ENCODE peak calls at places on chromosomes 11 and 22, in four cellular contexts. L is K562, G is H1, O is GM12878. W is an unnamed sample.

GRCh38 chr11:126197277-126197939 is 14.0 kb downstream of the RPUSD4 start:
- DNase-seq in G (no peak), L (no peak), O (no peak), W (peak)

GRCh38 chr11:107576497-107577086 is 11.1 kb upstream of the ALKBH8 start:
- DNase-seq in L (peak), O (no peak), G (peak), W (peak)

GRCh38 chr22:46008836-46009596 is 32.1 kb upstream of the WNT7B start:
- DNase-seq in L (no peak), G (no peak), O (no peak), W (no peak)

GRCh38 chr22:45676024-45676423 is 4.4 kb downstream of the ATXN10 start:
- DNase-seq in L (no peak), G (no peak), O (no peak), W (no peak)

GRCh38 chr11:119538748-119539147 is 115.8 kb upstream of the THY1 start:
- DNase-seq in G (no peak), O (no peak), L (no peak), W (no peak)

GRCh38 chr11:71372693-71373657 is 75.2 kb downstream of the DHCR7 start:
- DNase-seq in G (no peak), O (peak), L (no peak), W (peak)

GRCh38 chr22:47194476-47195155 is 432.2 kb downstream of the TBC1D22A start:
- DNase-seq in G (no peak), L (no peak), O (no peak), W (no peak)

GRCh38 chr11:130124096-130124495 is 35.5 kb upstream of the ST14 start:
- DNase-seq in L (no peak), O (no peak), G (no peak), W (peak)

DNA sequence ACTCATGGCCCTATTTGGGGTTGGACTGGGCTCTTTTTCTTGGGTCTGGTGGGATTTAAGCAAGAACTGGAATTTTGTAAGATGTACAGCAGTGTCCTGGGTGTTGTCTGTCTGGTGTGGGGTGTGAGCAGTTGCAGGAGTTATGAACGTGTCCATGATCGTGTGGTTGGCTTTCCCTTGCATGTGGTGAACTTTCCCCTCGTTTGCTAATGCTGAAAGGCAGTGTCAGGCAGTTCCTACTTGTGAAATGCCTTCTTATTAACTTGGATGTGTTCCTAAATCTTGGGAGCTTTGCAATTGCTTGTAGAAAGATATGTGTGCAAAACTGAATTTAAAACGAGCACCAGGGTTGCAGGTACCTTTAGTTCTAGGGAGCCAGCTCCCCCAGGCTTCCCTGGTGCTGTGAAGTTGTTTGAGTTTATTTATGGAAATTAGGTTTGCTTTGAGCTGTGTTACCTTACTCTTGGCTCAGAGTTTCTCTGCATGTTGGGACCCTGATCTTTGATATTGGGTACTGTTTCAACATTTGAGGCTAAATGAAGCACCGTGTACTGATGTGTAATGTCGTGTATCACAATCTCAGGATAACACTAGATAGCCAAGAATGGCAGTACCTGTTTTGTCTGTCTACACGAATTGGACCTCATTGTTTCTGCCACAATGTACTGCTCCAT is 35.8 kb upstream of the HSD17B12 start:
- DNase-seq in G (no peak), O (no peak), L (peak), W (peak)
- TF ChIP-seq CHD1 in G (no peak), O (no peak), L (no peak), W (no peak)

DNA sequence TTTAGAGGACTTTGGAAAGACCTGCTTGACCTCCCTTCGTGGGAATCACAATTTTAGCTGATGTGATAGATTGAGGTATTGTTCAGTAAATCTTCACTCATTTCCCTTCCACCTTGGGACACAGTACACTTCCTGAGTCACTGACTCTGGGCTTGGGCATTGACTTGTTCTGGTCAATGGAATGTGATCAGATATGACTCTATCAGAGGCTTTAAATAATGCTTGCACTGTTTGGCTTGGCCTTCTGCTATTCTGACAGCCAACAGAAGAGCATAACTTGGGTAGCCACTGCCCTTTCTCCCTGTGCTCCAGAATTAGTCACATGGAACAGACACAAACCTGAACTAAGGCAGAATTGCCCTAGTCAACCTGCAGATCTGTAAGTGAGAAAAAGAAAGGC is 12.5 kb downstream of the PRR5L start:
- DNase-seq in O (no peak), G (no peak), L (no peak), W (no peak)
- TF ChIP-seq CHD1 in O (no peak), G (no peak), L (no peak), W (no peak)

GRCh38 chr11:7575841-7576451 is 62.1 kb downstream of the PPFIBP2 start:
- DNase-seq in G (no peak), L (no peak), O (no peak), W (no peak)

GRCh38 chr11:7577883-7578242 is 64.1 kb downstream of the PPFIBP2 start:
- DNase-seq in O (no peak), L (peak), G (no peak), W (peak)

GRCh38 chr11:7578276-7578955 is 64.6 kb downstream of the PPFIBP2 start:
- DNase-seq in L (no peak), G (no peak), O (no peak), W (no peak)

GRCh38 chr11:7576671-7577225 is 62.9 kb downstream of the PPFIBP2 start:
- DNase-seq in G (no peak), O (no peak), L (no peak), W (peak)

DNA sequence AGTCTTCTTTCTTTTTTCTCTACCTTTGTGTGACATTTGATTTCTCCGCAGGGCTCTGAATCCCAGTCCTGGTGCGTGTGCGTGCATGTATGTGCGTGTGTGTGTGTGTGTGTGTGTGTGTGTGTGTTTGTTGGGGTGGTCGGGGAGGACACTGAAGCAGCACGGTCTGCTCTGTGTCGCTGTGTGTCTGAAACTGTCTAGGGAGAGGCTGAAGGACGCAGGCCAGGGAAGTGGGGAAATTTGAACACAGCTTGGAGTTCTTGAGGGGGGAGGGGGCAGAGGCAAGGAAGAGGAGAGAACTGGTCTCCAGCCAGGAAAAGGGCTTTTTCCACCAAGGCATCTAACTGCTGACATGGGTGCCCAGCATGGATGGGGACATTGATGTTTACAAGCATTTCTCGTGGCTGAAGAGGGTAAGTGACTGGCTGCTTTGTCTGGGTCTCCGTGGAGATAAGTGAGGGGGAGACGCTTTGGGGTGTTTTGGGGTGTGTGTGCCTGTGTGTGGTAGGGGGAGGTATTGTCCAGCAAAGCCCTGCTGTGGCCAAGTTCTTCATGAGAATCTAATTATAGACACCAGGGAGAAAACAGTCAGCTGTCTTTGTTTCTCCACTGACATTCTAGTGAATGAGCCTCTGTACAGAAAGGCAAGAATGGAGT is 63.6 kb downstream of the PPFIBP2 start:
- DNase-seq in L (no peak), O (no peak), G (no peak), W (no peak)
- TF ChIP-seq CHD1 in L (no peak), O (no peak), G (no peak), W (no peak)

DNA sequence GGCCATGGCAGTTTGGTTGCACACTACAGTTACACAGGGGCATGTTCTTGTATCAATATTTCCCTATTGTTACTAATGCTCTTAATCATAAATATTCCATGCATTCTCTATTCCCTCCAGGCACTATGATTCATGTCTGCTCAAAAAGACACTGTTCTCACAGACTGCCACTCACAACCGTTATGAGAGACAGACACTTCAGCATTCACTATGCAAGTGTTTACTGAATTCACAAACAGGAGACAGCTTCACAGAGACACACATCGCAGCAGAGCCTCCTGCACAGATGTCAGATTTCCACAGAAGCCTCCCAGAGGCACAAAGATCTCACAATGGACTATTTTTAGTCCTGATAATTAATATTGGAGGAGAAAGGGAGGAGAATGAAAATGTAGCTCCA is 930.4 kb downstream of the OPCML start:
- DNase-seq in L (no peak), O (no peak), G (no peak), W (no peak)
- TF ChIP-seq CHD1 in L (no peak), O (no peak), G (no peak), W (no peak)

GRCh38 chr11:103875855-103876510 is 160.5 kb upstream of the DDI1 start:
- DNase-seq in L (no peak), O (no peak), G (no peak), W (no peak)

GRCh38 chr11:103881518-103882070 is 154.8 kb upstream of the DDI1 start:
- DNase-seq in G (no peak), L (no peak), O (no peak), W (no peak)

GRCh38 chr11:103878646-103879045 is 157.8 kb upstream of the DDI1 start:
- DNase-seq in G (no peak), L (no peak), O (no peak), W (no peak)

GRCh38 chr11:103880968-103881367 is 155.5 kb upstream of the DDI1 start:
- DNase-seq in L (no peak), O (no peak), G (no peak), W (no peak)

GRCh38 chr11:103877221-103877620 is 159.2 kb upstream of the DDI1 start:
- DNase-seq in G (no peak), L (no peak), O (no peak), W (peak)
- TF ChIP-seq CHD1 in G (no peak), L (no peak), O (no peak), W (no peak)

DNA sequence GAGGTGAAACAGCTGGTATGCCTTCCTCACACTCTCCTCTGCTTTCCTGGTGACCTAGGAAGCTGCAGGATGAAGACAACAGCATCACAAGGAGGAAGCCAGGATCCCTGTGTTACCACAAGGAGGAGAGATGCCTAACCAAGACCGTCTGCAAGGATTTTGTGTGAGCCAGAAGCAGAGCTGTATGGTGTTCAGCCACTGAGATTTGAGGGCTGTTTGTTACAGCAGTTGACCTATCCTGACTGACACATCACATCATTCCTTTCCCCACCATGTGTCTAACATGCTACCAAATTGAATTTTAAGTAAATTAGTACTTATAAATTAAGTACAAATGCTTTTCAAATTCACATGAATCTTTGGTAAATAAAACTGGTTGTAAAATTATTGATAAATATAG is 8.9 kb upstream of the CHKA start:
- DNase-seq in L (no peak), O (no peak), G (no peak), W (no peak)
- TF ChIP-seq CHD1 in L (no peak), O (no peak), G (no peak), W (no peak)

GRCh38 chr11:74535371-74536118 is 42.0 kb upstream of the LIPT2 start:
- DNase-seq in G (peak), L (no peak), O (no peak), W (no peak)
- TF ChIP-seq CHD1 in G (no peak), L (no peak), O (no peak), W (no peak)

GRCh38 chr11:76657139-76657823 is 13.3 kb downstream of the LRRC32 start:
- DNase-seq in G (no peak), O (no peak), L (no peak), W (no peak)

GRCh38 chr11:76659672-76660532 is 10.6 kb downstream of the LRRC32 start:
- DNase-seq in O (no peak), L (no peak), G (no peak), W (no peak)

GRCh38 chr11:76658231-76658630 is 12.3 kb downstream of the LRRC32 start:
- DNase-seq in L (no peak), O (no peak), G (no peak), W (no peak)

GRCh38 chr11:76657824-76658170 is 12.8 kb downstream of the LRRC32 start:
- DNase-seq in L (no peak), O (no peak), G (no peak), W (no peak)

DNA sequence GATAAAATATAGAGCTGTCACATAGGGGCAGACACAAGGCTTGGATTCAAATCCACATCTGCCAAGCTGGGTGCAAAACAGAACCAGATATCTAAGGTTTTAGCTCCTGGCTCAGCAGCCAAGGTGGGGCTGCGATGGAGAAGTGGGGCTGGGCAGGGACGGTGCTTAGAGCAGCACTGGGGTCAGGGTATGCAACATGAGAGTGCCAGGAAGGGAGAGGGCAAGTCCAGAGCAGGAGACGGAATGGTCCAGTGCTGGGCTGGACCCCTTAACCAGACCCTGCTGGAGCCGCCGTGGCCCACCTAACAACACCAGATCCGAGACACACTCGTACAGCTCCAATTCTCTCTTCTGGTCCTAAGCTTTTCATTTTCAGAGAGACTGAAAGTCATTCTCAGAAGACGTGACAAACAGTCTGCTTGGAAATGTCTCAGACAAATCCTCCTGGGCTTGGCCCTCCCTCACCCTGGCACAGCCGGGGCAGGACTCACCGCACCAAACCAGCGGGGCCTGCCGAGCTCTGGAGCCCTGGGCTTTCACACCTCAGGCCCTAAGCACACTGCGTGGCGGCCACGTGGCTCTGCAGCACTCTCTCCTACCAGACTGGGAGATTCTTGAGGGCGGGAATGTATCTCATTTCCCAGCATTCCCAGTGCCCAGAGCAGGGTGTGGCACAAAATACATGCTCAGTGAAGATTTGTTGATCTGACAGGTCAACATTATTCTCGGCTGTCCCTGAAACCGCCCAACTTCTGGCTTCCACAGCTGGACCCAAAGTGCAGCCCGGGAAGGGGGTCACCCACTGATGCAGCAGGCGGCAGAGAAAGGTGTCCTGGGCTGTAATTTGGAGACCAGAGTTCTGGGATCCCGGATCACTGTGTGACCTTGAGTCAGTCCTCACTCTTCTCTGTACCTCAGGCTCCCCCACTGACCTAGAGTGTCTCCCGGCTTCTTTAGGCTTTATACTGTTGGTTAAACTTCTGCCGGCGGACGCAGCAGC is 11.6 kb downstream of the LRRC32 start:
- DNase-seq in L (no peak), O (no peak), G (no peak), W (no peak)
- TF ChIP-seq CHD1 in L (no peak), O (no peak), G (no peak), W (no peak)

DNA sequence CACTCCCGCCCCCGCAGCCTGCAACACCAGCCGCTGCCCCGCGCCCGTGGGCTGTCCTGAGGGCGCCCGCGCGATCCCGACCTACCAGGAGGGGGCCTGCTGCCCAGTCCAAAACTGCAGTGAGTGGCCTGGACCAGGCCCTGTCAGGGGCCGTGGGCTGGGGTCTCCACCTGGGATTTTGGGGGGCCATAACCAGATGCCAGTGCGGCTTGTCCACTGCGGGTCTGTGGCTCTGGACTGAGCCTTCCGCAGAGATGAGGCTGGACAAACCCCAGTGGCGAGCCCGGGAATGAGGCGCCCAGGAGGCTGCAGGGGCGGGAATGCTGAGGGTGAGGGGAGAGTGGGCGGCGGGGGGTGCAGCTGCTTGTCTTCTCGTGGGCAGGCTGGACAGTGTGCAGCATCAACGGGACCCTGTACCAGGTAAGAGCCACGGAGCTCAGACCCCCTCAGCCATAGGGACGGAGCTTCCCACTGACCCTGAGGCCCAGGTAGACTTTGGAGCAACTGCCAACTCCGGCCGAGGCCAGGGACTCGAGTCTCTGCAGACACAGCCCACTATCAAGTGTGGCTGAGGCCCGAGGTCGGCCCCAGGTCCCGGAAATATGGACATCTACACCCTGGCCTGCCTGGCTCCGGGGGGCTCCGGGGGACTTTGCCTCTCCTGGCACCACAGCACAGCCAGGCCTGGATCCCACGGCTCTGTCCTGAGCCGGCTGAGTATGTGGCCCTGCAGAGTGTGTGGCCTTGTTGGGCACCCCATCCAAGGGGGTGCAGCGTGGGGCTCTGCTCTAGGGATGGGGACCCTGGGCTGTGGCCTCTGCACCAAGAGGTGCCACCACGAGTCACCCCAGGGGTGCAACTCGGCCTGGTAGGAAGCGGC is 24.7 kb upstream of the MUC5B start:
- DNase-seq in O (no peak), L (no peak), G (no peak), W (no peak)
- TF ChIP-seq CHD1 in O (no peak), L (no peak), G (no peak), W (no peak)